ENCODE peak calls at places on chromosomes 1 and 21, in four cellular contexts. N is fibroblast of pulmonary artery, V is PC-3, X is ascending aorta. L is an unnamed sample.

GRCh38 chr1:231359113-231359512 is 21.0 kb downstream of the SPRTN start:
- DNase-seq in N (peak), V (peak), X (no peak), L (peak)

GRCh38 chr1:160369087-160369486 is 2.2 kb downstream of the NHLH1 start:
- DNase-seq in N (no peak), V (no peak), X (no peak), L (no peak)

GRCh38 chr1:10251325-10252103 is 41.1 kb downstream of the KIF1B start:
- DNase-seq in N (peak), V (peak), X (no peak), L (peak)

GRCh38 chr1:55717111-55717510 is 501.9 kb upstream of the USP24 start:
- DNase-seq in N (no peak), V (peak), X (no peak), L (no peak)

GRCh38 chr1:23548704-23549143 is 10.6 kb downstream of the ID3 start:
- DNase-seq in N (peak), V (no peak), X (no peak), L (no peak)

GRCh38 chr1:15804060-15804459 is 3.4 kb downstream of the UQCRHL start:
- DNase-seq in N (no peak), V (no peak), X (no peak), L (no peak)

GRCh38 chr1:59432531-59433439 is 135.9 kb downstream of the FGGY start:
- DNase-seq in N (no peak), V (no peak), X (no peak), L (no peak)

GRCh38 chr1:153365696-153366095 is 8.0 kb downstream of the S100A9 start:
- DNase-seq in N (no peak), V (no peak), X (no peak), L (no peak)

GRCh38 chr1:26949266-26949925 is 10.9 kb downstream of the KDF1 start:
- DNase-seq in N (peak), V (no peak), X (no peak), L (no peak)

GRCh38 chr1:182713492-182713891 is 29.1 kb upstream of the RGS8 start:
- DNase-seq in N (no peak), V (no peak), X (no peak), L (no peak)

GRCh38 chr1:71304125-71304524 is 223.3 kb upstream of the ZRANB2 start:
- DNase-seq in N (no peak), V (no peak), X (no peak), L (peak)

GRCh38 chr1:102919659-102920058 is 188.7 kb downstream of the COL11A1 start:
- DNase-seq in N (peak), V (peak), X (no peak), L (peak)

GRCh38 chr1:24351918-24352637 is 32.9 kb downstream of the GRHL3 start:
- DNase-seq in N (peak), V (peak), X (no peak), L (peak)

GRCh38 chr21:41768371-41769042 is 1.7 kb upstream of the RIPK4 start:
- DNase-seq in N (peak), V (peak), X (no peak), L (peak)

DNA sequence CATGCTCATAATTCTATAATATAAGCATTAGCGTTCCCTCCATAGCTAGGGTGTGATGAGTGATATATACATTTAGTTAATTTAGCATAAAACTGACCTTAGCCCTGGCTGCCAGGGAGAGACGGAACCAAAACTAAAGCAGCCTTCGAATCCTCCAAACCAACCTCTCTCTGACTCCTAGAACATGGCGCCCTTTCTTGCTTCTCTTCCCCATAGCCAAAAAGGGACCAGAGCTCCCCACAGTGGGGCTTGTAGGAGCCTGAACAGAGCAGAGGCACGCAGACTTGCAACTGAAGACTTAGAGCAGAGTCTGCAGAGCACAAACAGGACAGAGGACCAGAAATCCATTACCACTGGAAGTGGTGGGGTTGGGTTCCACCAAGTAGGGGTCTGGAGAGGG is 17.7 kb downstream of the IRF2BP2 start:
- DNase-seq in N (no peak), V (no peak), X (no peak), L (no peak)
- TF ChIP-seq CTCF in N (no peak), V (no peak), X (no peak), L (no peak)

DNA sequence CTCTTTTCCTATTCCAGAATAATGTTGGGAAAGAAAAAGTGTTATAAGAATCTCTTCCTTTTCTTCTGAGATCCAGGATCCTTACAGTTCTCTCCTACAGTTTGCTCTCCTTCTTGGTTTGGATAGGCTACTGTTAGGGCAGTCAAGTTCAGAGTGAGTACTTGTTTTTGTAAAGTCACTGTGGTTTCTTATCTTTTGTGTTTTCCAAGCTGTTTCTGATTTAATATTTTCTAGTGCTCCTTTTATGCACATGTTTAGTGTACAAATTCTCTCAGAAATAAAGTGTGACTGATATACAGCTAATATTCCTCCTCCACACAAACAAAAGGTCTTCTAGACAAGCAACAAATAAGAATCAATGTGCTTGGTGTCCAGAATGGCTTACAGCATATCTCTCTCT is 107.7 kb downstream of the BACH1 start:
- DNase-seq in N (no peak), V (no peak), X (no peak), L (no peak)
- TF ChIP-seq CTCF in N (no peak), V (no peak), X (no peak), L (no peak)

DNA sequence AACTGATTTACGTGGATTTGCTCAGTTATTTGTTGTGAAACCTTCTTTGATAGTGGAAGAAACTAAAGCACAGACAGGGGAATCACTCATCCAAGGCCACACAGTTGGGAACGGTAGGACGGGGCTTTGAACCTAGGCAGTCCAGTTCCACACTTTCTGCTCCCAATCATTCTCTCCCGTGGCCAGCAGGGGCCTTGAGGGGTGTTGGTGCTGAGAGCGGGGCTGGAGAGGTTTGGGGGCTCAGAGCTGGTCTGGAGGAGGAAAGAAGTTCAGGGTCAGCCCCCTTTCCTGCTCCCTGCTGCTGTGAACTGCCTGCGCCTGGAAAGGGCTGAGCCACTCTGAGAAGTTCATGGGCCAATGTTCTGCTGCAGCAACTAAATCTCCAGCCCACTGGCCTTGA is 31.4 kb upstream of the ACTL8 start:
- DNase-seq in N (no peak), V (no peak), X (no peak), L (no peak)
- TF ChIP-seq CTCF in N (peak), V (peak), X (no peak), L (no peak)

DNA sequence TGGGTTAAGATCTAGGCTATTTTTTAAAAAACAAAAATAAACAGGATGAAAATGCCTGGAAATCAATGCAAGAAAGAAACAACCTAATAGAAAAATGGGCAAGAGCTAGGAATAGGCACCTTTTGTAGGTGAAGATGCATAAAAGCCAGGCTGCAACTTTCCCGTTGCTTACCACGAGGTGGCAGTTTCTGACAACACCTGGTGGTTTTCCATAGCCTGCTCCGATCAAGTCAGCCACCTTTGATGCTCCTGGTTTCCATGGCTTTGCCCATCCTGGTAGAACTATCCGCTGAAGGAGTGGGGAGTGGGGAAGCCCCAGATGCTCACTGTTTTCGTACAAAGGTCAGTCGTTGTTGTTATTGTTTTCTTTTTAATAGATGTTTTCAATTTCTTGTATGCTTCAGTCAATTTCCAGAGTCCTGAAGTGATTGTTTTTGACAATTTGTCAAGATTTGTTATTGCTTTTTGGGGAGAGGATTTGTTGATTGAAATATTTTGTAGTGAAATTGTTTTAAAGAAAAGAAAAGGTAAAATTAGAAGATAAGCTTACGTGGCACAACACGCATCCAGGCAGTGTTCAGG is 24.1 kb downstream of the UBE2Q1 start:
- DNase-seq in N (peak), V (peak), X (no peak), L (peak)
- TF ChIP-seq CTCF in N (peak), V (peak), X (no peak), L (peak)

GRCh38 chr1:246258250-246258649 is 248.8 kb downstream of the SMYD3 start:
- DNase-seq in N (no peak), V (no peak), X (no peak), L (no peak)

GRCh38 chr1:246267426-246267825 is 239.7 kb downstream of the SMYD3 start:
- DNase-seq in N (no peak), V (no peak), X (no peak), L (no peak)

GRCh38 chr1:246265481-246265880 is 241.6 kb downstream of the SMYD3 start:
- DNase-seq in N (no peak), V (no peak), X (no peak), L (no peak)

GRCh38 chr1:246262281-246262680 is 244.8 kb downstream of the SMYD3 start:
- DNase-seq in N (no peak), V (peak), X (no peak), L (no peak)

DNA sequence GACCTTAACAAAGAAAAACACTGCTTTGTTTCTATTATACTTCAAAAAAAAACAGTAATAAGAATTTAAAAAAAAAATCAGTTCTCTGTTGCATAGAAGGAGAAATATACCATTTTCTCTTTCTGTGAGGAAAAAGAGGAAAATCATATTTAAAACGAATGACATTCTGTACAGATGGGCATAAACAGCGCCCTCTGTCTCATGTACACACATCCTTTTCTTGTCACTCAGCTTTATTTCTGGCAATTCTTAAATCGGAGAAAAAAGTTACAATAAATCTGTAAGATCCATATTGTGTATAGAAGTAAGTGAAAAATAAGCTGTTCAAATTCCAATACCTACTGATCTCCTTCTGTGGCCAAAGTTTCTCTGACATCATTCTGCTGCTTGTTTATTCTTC is 245.4 kb downstream of the SMYD3 start:
- DNase-seq in N (peak), V (peak), X (no peak), L (no peak)
- TF ChIP-seq CTCF in N (peak), V (peak), X (no peak), L (peak)

DNA sequence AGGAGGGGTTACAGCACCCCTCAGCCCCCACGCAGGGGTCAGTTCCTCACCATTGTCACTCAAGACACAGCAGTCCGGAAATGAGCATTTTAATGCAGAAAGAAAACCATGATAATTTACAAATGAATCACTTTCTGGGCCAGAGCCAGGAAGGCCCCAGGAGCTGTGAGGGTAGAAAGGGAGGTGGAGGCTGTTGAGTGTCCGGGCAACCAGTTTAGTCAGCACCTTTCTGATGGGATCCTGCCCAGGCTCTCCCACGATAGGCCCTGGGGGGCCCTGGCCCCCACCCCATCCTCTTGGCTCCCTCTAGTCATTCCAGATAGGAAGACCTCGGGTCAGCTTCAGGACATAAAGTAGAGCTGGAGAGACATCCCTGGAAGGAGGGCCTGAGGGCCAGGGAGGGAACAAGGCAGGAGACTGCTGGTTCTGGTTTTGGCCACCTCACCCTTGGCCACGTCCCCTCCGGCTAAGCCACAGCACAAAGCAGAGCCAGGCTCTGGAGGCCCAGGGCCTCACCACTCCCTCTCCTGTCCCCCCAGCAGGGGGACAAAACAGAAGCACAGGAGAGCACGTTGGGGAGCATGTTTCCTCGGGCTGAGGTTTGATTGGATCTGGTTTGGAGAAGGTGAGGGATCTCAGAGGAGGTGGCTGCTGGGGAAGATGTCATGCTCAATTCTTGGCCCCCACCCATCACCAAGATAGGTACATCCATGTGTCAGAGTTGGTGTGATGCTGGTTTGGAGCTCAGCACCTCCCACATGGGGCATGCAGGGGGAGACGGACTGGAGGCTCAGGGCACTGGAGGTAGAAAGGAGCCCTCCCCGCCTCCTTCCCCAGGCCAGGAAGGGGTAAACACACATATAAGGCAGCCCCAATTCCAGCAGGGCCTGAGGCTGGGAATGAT is 20.6 kb downstream of the ETNK2 start:
- DNase-seq in N (peak), V (peak), X (no peak), L (peak)
- TF ChIP-seq CTCF in N (peak), V (peak), X (no peak), L (no peak)